ENCODE peak calls at places on chromosomes 2 and 18, in nine cellular contexts. N is amniotic stem cell; B is bronchial epithelial cell; G is ELF-1; M is stimulated activated CD4-positive, alpha-beta T cell treated with anti-CD3 and anti-CD28 coated beads, Interleukin-4, amount 100 ng/mL, for 4 hours; C is neural progenitor cell; S is activated CD4-positive, alpha-beta T cell treated with anti-CD3 and anti-CD28 coated beads, Interleukin-2, amount 10 ng/mL, durations not matched to agents 24 days and 14 days; J is HEK293T; R is MCF 10A. L is an unnamed sample.

GRCh38 chr2:120579916-120580685 is 155.6 kb upstream of the GLI2 start:
- DNase-seq in N (no peak), C (no peak), S (no peak), J (no peak), B (no peak), G (no peak), R (no peak), M (no peak), L (no peak)

GRCh38 chr2:240933966-240934700 is 28.0 kb downstream of the CROCC2 start:
- DNase-seq in C (no peak), M (no peak), G (peak; percentile 0), S (no peak), N (no peak), R (no peak), B (no peak), J (no peak), L (no peak)

GRCh38 chr2:38702413-38702812 is 36.5 kb downstream of the GALM start:
- DNase-seq in N (peak; percentile 91), C (no peak), B (peak; percentile 25), G (peak; percentile 14), M (no peak), S (no peak), R (no peak), J (no peak), L (no peak)

GRCh38 chr18:52844323-52844722 is 504.3 kb downstream of the DCC start:
- DNase-seq in B (peak; percentile 63), N (no peak), M (no peak), C (no peak), J (no peak), G (no peak), S (no peak), R (peak; percentile 5), L (no peak)

GRCh38 chr2:19369341-19369955 is 11.0 kb upstream of the OSR1 start:
- DNase-seq in R (peak; percentile 70), J (no peak), B (peak; percentile 50), S (peak; percentile 48), N (no peak), C (peak; percentile 42), M (no peak), G (no peak), L (no peak)

GRCh38 chr2:10091182-10091932 is 11.1 kb upstream of the CYS1 start:
- DNase-seq in M (peak; percentile 7), R (no peak), C (no peak), G (no peak), J (no peak), S (peak; percentile 67), N (no peak), B (no peak), L (no peak)

GRCh38 chr2:9347411-9347853 is 75.9 kb downstream of the ITGB1BP1 start:
- DNase-seq in B (no peak), S (no peak), M (no peak), N (no peak), C (no peak), R (no peak), G (no peak), J (no peak), L (no peak)

GRCh38 chr18:9495916-9496540 is 20.7 kb downstream of the RALBP1 start:
- DNase-seq in N (no peak), G (peak; percentile 80), C (no peak), J (no peak), S (no peak), M (no peak), R (no peak), B (no peak), L (no peak)

GRCh38 chr2:238776003-238776640 is 71.8 kb upstream of the TWIST2 start:
- DNase-seq in C (no peak), B (no peak), R (no peak), J (no peak), G (no peak), M (no peak), N (no peak), S (no peak), L (no peak)

GRCh38 chr2:230048010-230048671 is 20.6 kb downstream of the SLC16A14 start:
- DNase-seq in N (no peak), M (no peak), R (peak; percentile 28), C (no peak), J (no peak), S (no peak), B (peak; percentile 84), G (no peak), L (no peak)

GRCh38 chr2:218780851-218781690 is 876 bp upstream of the CYP27A1 start:
- DNase-seq in B (no peak), G (no peak), N (no peak), R (no peak), M (no peak), J (no peak), C (no peak), S (no peak), L (no peak)

GRCh38 chr2:9085353-9085752 is 81.9 kb upstream of the MBOAT2 start:
- DNase-seq in B (no peak), C (no peak), R (no peak), J (no peak), S (no peak), M (no peak), N (no peak), G (no peak), L (no peak)

GRCh38 chr2:224882291-224883171 is 159.7 kb downstream of the DOCK10 start:
- DNase-seq in J (no peak), N (peak; percentile 69), S (no peak), M (no peak), B (peak; percentile 95), R (peak; percentile 76), C (no peak), G (no peak), L (no peak)

GRCh38 chr2:68766378-68766845 is 31.8 kb downstream of the ARHGAP25 start:
- DNase-seq in C (no peak), J (no peak), M (peak; percentile 24), N (no peak), S (peak; percentile 92), R (peak; percentile 82), G (peak; percentile 22), B (peak; percentile 82), L (no peak)

GRCh38 chr2:88669371-88670214 is 21.9 kb upstream of the RPIA start:
- DNase-seq in G (peak; percentile 14), J (peak; percentile 52), N (no peak), C (peak; percentile 52), R (peak; percentile 62), M (no peak), B (peak; percentile 53), S (peak; percentile 79), L (no peak)

GRCh38 chr2:176117162-176117822 is 714 bp downstream of the HOXD10 start:
- DNase-seq in G (no peak), S (no peak), J (no peak), M (no peak), R (no peak), N (no peak), C (no peak), B (no peak), L (no peak)

GRCh38 chr18:51342815-51343214 is 145.3 kb upstream of the MEX3C start:
- DNase-seq in S (no peak), R (peak; percentile 90), N (no peak), C (no peak), M (no peak), G (no peak), B (peak; percentile 92), J (no peak), L (no peak)

GRCh38 chr2:20436716-20437470 is 10.0 kb upstream of the RHOB start:
- DNase-seq in G (no peak), M (no peak), B (no peak), C (no peak), J (no peak), N (no peak), S (no peak), R (no peak), L (no peak)

GRCh38 chr2:134320930-134321329 is 67.1 kb downstream of the MGAT5 start:
- DNase-seq in J (no peak), S (peak; percentile 83), G (peak; percentile 55), B (no peak), R (no peak), N (no peak), C (no peak), M (peak; percentile 15), L (no peak)

GRCh38 chr2:17976871-17977746 is 98.6 kb downstream of the KCNS3 start:
- DNase-seq in S (no peak), G (no peak), J (no peak), C (no peak), M (no peak), B (peak; percentile 61), R (peak; percentile 81), N (peak; percentile 90), L (no peak)

GRCh38 chr2:139885921-139886498 is 1105.8 kb upstream of the NXPH2 start:
- DNase-seq in N (no peak), R (no peak), M (no peak), G (no peak), J (no peak), B (no peak), S (no peak), C (peak; percentile 12), L (no peak)

GRCh38 chr2:156436477-156437085 is 402 bp downstream of the GPD2 start:
- DNase-seq in B (peak; percentile 33), C (peak; percentile 33), S (peak; percentile 79), G (no peak), N (no peak), R (peak; percentile 38), J (no peak), M (no peak), L (no peak)

GRCh38 chr2:219473511-219473910 is 25.2 kb upstream of the GMPPA start:
- DNase-seq in R (no peak), G (no peak), C (no peak), J (no peak), M (no peak), B (no peak), N (no peak), S (no peak), L (no peak)

GRCh38 chr18:48219429-48220145 is 189.6 kb downstream of the ZBTB7C start:
- DNase-seq in C (no peak), B (no peak), R (no peak), N (no peak), G (no peak), M (no peak), J (no peak), S (no peak), L (no peak)

GRCh38 chr2:43084699-43085091 is 141.7 kb downstream of the ZFP36L2 start:
- DNase-seq in B (peak; percentile 41), C (no peak), G (no peak), J (no peak), N (no peak), S (no peak), M (no peak), R (no peak), L (no peak)

GRCh38 chr2:136424112-136424511 is 306.2 kb upstream of the CXCR4 start:
- DNase-seq in M (no peak), B (no peak), S (peak; percentile 66), R (no peak), J (no peak), G (no peak), C (no peak), N (no peak), L (no peak)